ENCODE peak calls at places on chromosomes 13 and 19, in ten cellular contexts. I is GOT3; S is activated CD4-positive, alpha-beta T cell treated with anti-CD3 and anti-CD28 coated beads, Interleukin-2, amount 50 U/mL, for 1 hour; W is GDM1; V is NCI-H2081 treated with DMSO at 0.1 percent for 48 hours; H is HFFc6; N is left ventricle myocardium inferior; B is AG08395; U is stimulated activated CD4-positive, alpha-beta T cell treated with anti-CD3 and anti-CD28 coated beads, Interleukin-12 subunit alpha, Interleukin-12 subunit beta, amount 100 ng/mL, for 24 hours; D is osteocyte. L is an unnamed sample.

GRCh38 chr19:10510301-10510802 is 6.9 kb downstream of the S1PR5 start:
- DNase-seq in B (peak), V (no peak), S (peak), U (peak), H (no peak), W (no peak), I (no peak), D (peak), N (no peak), L (no peak)

GRCh38 chr19:19049406-19049805 is 14.4 kb upstream of the SLC25A42 start:
- DNase-seq in S (no peak), B (no peak), U (no peak), W (no peak), V (no peak), N (no peak), H (no peak), D (no peak), I (no peak), L (no peak)

GRCh38 chr19:9934132-9934950 is 2.0 kb downstream of the OLFM2 start:
- DNase-seq in W (peak), B (peak), V (no peak), S (peak), H (peak), D (peak), I (peak), U (peak), N (peak), L (peak)

GRCh38 chr19:18113827-18114226 is 16.2 kb downstream of the MAST3 start:
- DNase-seq in D (no peak), U (no peak), B (no peak), N (no peak), S (no peak), I (no peak), W (no peak), H (no peak), V (no peak), L (no peak)

GRCh38 chr13:45315520-45316167 is 25.3 kb downstream of the TPT1 start:
- DNase-seq in S (no peak), N (peak), W (no peak), D (no peak), U (no peak), I (no peak), H (no peak), B (no peak), V (no peak), L (no peak)

GRCh38 chr13:50149932-50150331 is 134.7 kb downstream of the KCNRG start:
- DNase-seq in I (no peak), V (no peak), B (no peak), U (no peak), H (no peak), W (no peak), D (no peak), N (peak), S (no peak), L (peak)

GRCh38 chr19:44003461-44004134 is 841 bp downstream of the ZNF230 start:
- DNase-seq in H (no peak), S (no peak), W (no peak), B (peak), V (no peak), U (no peak), N (no peak), I (no peak), D (no peak), L (peak)

GRCh38 chr19:3207466-3208242 is 16.8 kb upstream of the CELF5 start:
- DNase-seq in S (no peak), I (no peak), B (no peak), H (no peak), U (no peak), W (no peak), N (no peak), D (no peak), V (no peak), L (no peak)

GRCh38 chr13:112651306-112651705 is 38.5 kb upstream of the ATP11A start:
- DNase-seq in B (no peak), W (no peak), I (no peak), H (no peak), V (no peak), D (no peak), S (no peak), U (no peak), N (no peak), L (no peak)

GRCh38 chr19:23385404-23385803 is 9.9 kb downstream of the ZNF91 start:
- DNase-seq in U (no peak), V (no peak), S (no peak), N (no peak), W (no peak), B (no peak), H (no peak), D (no peak), I (no peak), L (no peak)

GRCh38 chr19:49712397-49712859 is 21.5 kb downstream of the CPT1C start:
- DNase-seq in I (peak), W (no peak), N (peak), S (no peak), H (peak), V (no peak), U (no peak), D (no peak), B (peak), L (no peak)

GRCh38 chr19:46391296-46392251 is 21.8 kb downstream of the CCDC8 start:
- DNase-seq in S (no peak), U (no peak), I (no peak), W (no peak), H (no peak), V (no peak), D (no peak), N (no peak), B (no peak), L (no peak)

GRCh38 chr13:39051157-39051556 is 12.9 kb downstream of the NHLRC3 start:
- DNase-seq in U (no peak), W (peak), N (no peak), I (no peak), V (no peak), D (no peak), S (no peak), H (peak), B (peak), L (peak)

GRCh38 chr19:40348961-40349507 is 539 bp downstream of the PLD3 start:
- DNase-seq in I (no peak), B (peak), S (no peak), N (no peak), V (no peak), H (no peak), U (no peak), D (no peak), W (no peak), L (no peak)

GRCh38 chr19:48768989-48769713 is 13.8 kb downstream of the FGF21 start:
- DNase-seq in V (no peak), B (no peak), U (no peak), W (no peak), I (no peak), D (no peak), S (no peak), H (no peak), N (no peak), L (no peak)

GRCh38 chr19:16522559-16523377 is 19.5 kb downstream of the CHERP start:
- DNase-seq in V (no peak), U (no peak), D (no peak), W (no peak), H (no peak), S (no peak), N (no peak), I (no peak), B (no peak), L (no peak)

GRCh38 chr19:51607920-51608562 is 22.2 kb downstream of the SIGLEC5 start:
- DNase-seq in H (peak), V (no peak), N (peak), W (peak), U (peak), S (peak), I (no peak), B (peak), D (peak), L (no peak)

GRCh38 chr19:531009-531752 is 379 bp upstream of the CDC34 start:
- DNase-seq in H (peak), V (no peak), I (peak), U (peak), B (peak), D (peak), W (peak), S (peak), N (peak), L (peak)

GRCh38 chr19:6767357-6768235 is at the start of gene SH2D3A:
- DNase-seq in D (no peak), W (peak), I (peak), H (no peak), N (peak), B (no peak), V (peak), U (peak), S (peak), L (no peak)

GRCh38 chr13:34913040-34913439 is 29.0 kb upstream of the NBEA start:
- DNase-seq in D (no peak), U (no peak), W (no peak), I (no peak), N (no peak), H (peak), S (no peak), V (no peak), B (peak), L (no peak)

GRCh38 chr19:8445488-8446001 is 770 bp downstream of the HNRNPM start:
- DNase-seq in I (no peak), B (peak), U (peak), D (no peak), W (no peak), H (no peak), V (no peak), N (peak), S (peak), L (peak)

GRCh38 chr13:30234763-30235162 is 72.6 kb downstream of the KATNAL1 start:
- DNase-seq in U (no peak), V (no peak), I (no peak), D (no peak), S (no peak), W (no peak), B (no peak), N (no peak), H (no peak), L (peak)

L was measured in COR-L47.